ENCODE peak calls at places on chromosomes 13 and 19, in six cellular contexts. W is activated CD4-positive, alpha-beta memory T cell treated with anti-CD3 and anti-CD28 coated beads for 36 hours; S is stimulated activated CD4-positive, alpha-beta T cell treated with anti-CD3 and anti-CD28 coated beads, Interleukin-2, amount 100 ng/mL, for 24 hours; H is effector memory CD4-positive, alpha-beta T cell; O is stimulated activated CD8-positive, alpha-beta memory T cell treated with anti-CD3 and anti-CD28 coated beads, Interleukin-4, amount 100 ng/mL, for 24 hours; C is choroid plexus epithelial cell. D is an unnamed sample.

GRCh38 chr13:113791226-113791625 is 32.2 kb downstream of the TMEM255B start:
- DNase-seq in H (no peak), S (no peak), C (no peak), W (no peak), O (no peak), D (no peak)

GRCh38 chr13:51688937-51689336 is 104.7 kb downstream of the WDFY2 start:
- DNase-seq in H (no peak), O (no peak), S (no peak), C (no peak), W (no peak), D (no peak)

GRCh38 chr13:110012102-110012739 is 225.8 kb upstream of the IRS2 start:
- DNase-seq in W (no peak), C (peak), O (no peak), S (no peak), H (no peak), D (no peak)

GRCh38 chr13:42746846-42747245 is 34.5 kb upstream of the FAM216B start:
- DNase-seq in H (no peak), C (peak), S (no peak), O (no peak), W (no peak), D (no peak)

GRCh38 chr13:40330950-40331349 is 335.5 kb downstream of the FOXO1 start:
- DNase-seq in O (no peak), H (no peak), W (no peak), C (no peak), S (no peak), D (no peak)

GRCh38 chr13:47216176-47216822 is 319.4 kb upstream of the HTR2A start:
- DNase-seq in S (no peak), C (peak), H (no peak), O (no peak), W (no peak), D (no peak)

GRCh38 chr19:54418030-54418929 is 3.0 kb downstream of the TTYH1 start:
- DNase-seq in C (peak), H (no peak), W (peak), S (no peak), O (no peak), D (peak)

GRCh38 chr19:11453468-11454341 is 18.3 kb downstream of the PRKCSH start:
- DNase-seq in W (peak), C (no peak), S (no peak), H (no peak), O (no peak), D (peak)

GRCh38 chr19:723714-724113 is 15.0 kb downstream of the PALM start:
- DNase-seq in C (no peak), S (no peak), H (no peak), O (no peak), W (no peak), D (no peak)

GRCh38 chr19:13155472-13156284 is 5.5 kb downstream of the IER2 start:
- DNase-seq in S (peak), H (peak), C (peak), W (peak), O (peak), D (peak)

GRCh38 chr13:89977203-89977602 is 1370.3 kb upstream of the MIR17HG start:
- DNase-seq in S (no peak), C (no peak), W (no peak), O (no peak), H (no peak), D (no peak)

GRCh38 chr19:18519962-18520847 is 1.7 kb downstream of the ELL start:
- DNase-seq in W (peak), C (peak), S (peak), O (no peak), H (no peak), D (peak)

GRCh38 chr13:41456768-41457588 is at the start of gene RGCC:
- DNase-seq in H (peak), O (peak), W (peak), S (peak), C (peak), D (peak)

D was measured in activated T-cell treated with anti-CD3 and anti-CD28 coated beads, Interleukin-2, amount 50 U/mL, for 72 hours.